ENCODE peak calls at places on chromosome 6, in four cellular contexts. L is retina, Z is NCI-H446, K is BJ. F is an unnamed sample.

GRCh38 chr6:112149719-112150263 is 62.4 kb downstream of the FAM229B start:
- DNase-seq in K (peak), L (no peak), Z (no peak), F (no peak)

GRCh38 chr6:124961784-124962611 is at the start of gene RNF217:
- DNase-seq in K (no peak), Z (no peak), L (peak), F (peak)

GRCh38 chr6:10441004-10441654 is 26.3 kb upstream of the TFAP2A start:
- DNase-seq in L (no peak), K (peak), Z (no peak), F (no peak)

GRCh38 chr6:109104512-109104911 is 9.2 kb downstream of the CEP57L1 start:
- DNase-seq in Z (no peak), K (no peak), L (no peak), F (no peak)

GRCh38 chr6:21596379-21597242 is 3.1 kb downstream of the SOX4 start:
- DNase-seq in L (peak), K (no peak), Z (peak), F (peak)

GRCh38 chr6:72580281-72580940 is 41.5 kb upstream of the KCNQ5 start:
- DNase-seq in Z (peak), K (peak), L (peak), F (no peak)

GRCh38 chr6:129353067-129353466 is 356.9 kb downstream of the ARHGAP18 start:
- DNase-seq in K (no peak), L (no peak), Z (no peak), F (peak)

GRCh38 chr6:593139-593906 is 63.6 kb downstream of the HUS1B start:
- DNase-seq in K (no peak), L (peak), Z (peak), F (peak)

GRCh38 chr6:101117397-101118185 is 236.5 kb upstream of the ASCC3 start:
- DNase-seq in L (peak), Z (no peak), K (no peak), F (no peak)

GRCh38 chr6:37576336-37576737 is 76.6 kb upstream of the CCDC167 start:
- DNase-seq in Z (no peak), K (peak), L (no peak), F (no peak)

F was measured in left cardiac atrium.